ENCODE peak calls at places on chromosome 20, in four cellular contexts. P is hepatocyte, U is endothelial cell of umbilical vein, V is HepG2. S is an unnamed sample.

GRCh38 chr20:2210646-2211556 is 84.9 kb upstream of the TGM3 start:
- DNase-seq in P (peak; percentile 19), V (no peak), U (peak; percentile 52), S (no peak)

GRCh38 chr20:45019027-45019763 is 52.9 kb downstream of the STK4 start:
- DNase-seq in V (no peak), P (no peak), U (no peak), S (no peak)

GRCh38 chr20:61932711-61933480 is 132.8 kb downstream of the TAF4 start:
- DNase-seq in U (no peak), V (no peak), P (no peak), S (no peak)

GRCh38 chr20:15491564-15491963 is 1081.7 kb downstream of the KIF16B start:
- DNase-seq in V (no peak), P (peak; percentile 12), U (peak; percentile 7), S (no peak)

GRCh38 chr20:39038047-39038446 is 75.9 kb downstream of the DHX35 start:
- DNase-seq in U (no peak), V (no peak), P (no peak), S (no peak)

GRCh38 chr20:32481311-32482103 is 103.6 kb downstream of the NOL4L start:
- DNase-seq in V (no peak), P (peak; percentile 54), U (peak; percentile 32), S (no peak)

GRCh38 chr20:40970218-40970617 is 58.4 kb upstream of the TOP1 start:
- DNase-seq in P (no peak), U (no peak), V (no peak), S (no peak)

GRCh38 chr20:46257887-46258286 is 50.4 kb downstream of the CDH22 start:
- DNase-seq in U (no peak), P (no peak), V (no peak), S (no peak)

GRCh38 chr20:11902264-11902663 is 15.4 kb upstream of the BTBD3 start:
- DNase-seq in U (peak; percentile 8), P (no peak), V (no peak), S (peak; percentile 75)

GRCh38 chr20:31894980-31895675 is 24.7 kb downstream of the TTLL9 start:
- DNase-seq in U (peak; percentile 58), P (peak; percentile 60), V (peak; percentile 73), S (no peak)

GRCh38 chr20:41045680-41046079 is 17.1 kb downstream of the TOP1 start:
- DNase-seq in U (no peak), V (no peak), P (no peak), S (no peak)

GRCh38 chr20:24465168-24465567 is 4.3 kb upstream of the SYNDIG1 start:
- DNase-seq in V (no peak), U (no peak), P (no peak), S (no peak)

GRCh38 chr20:2693996-2694471 is 1.5 kb downstream of the EBF4 start:
- DNase-seq in V (no peak), U (peak; percentile 19), P (no peak), S (no peak)

GRCh38 chr20:63495771-63496403 is 3.0 kb downstream of the EEF1A2 start:
- DNase-seq in P (peak; percentile 84), U (peak; percentile 44), V (peak; percentile 49), S (no peak)

GRCh38 chr20:58458342-58459057 is 56.7 kb downstream of the APCDD1L start:
- DNase-seq in V (no peak), P (no peak), U (peak; percentile 66), S (no peak)

GRCh38 chr20:3661060-3661820 is 2.0 kb downstream of the GFRA4 start:
- DNase-seq in U (no peak), P (no peak), V (no peak), S (no peak)

GRCh38 chr20:32316667-32317066 is 39.2 kb downstream of the KIF3B start:
- DNase-seq in V (no peak), U (no peak), P (no peak), S (no peak)

GRCh38 chr20:32737371-32738223 is 5.7 kb downstream of the COMMD7 start:
- DNase-seq in U (peak; percentile 67), V (no peak), P (no peak), S (peak; percentile 76)

GRCh38 chr20:7926767-7927166 is 13.5 kb downstream of the HAO1 start:
- DNase-seq in U (peak; percentile 75), P (peak; percentile 38), V (peak; percentile 23), S (peak; percentile 43)

GRCh38 chr20:47389867-47390347 is 33.4 kb upstream of the ZMYND8 start:
- DNase-seq in V (no peak), U (peak; percentile 44), P (no peak), S (no peak)

GRCh38 chr20:43915209-43916072 is 789 bp downstream of the TOX2 start:
- DNase-seq in P (peak; percentile 26), U (peak; percentile 32), V (no peak), S (no peak)

DNA sequence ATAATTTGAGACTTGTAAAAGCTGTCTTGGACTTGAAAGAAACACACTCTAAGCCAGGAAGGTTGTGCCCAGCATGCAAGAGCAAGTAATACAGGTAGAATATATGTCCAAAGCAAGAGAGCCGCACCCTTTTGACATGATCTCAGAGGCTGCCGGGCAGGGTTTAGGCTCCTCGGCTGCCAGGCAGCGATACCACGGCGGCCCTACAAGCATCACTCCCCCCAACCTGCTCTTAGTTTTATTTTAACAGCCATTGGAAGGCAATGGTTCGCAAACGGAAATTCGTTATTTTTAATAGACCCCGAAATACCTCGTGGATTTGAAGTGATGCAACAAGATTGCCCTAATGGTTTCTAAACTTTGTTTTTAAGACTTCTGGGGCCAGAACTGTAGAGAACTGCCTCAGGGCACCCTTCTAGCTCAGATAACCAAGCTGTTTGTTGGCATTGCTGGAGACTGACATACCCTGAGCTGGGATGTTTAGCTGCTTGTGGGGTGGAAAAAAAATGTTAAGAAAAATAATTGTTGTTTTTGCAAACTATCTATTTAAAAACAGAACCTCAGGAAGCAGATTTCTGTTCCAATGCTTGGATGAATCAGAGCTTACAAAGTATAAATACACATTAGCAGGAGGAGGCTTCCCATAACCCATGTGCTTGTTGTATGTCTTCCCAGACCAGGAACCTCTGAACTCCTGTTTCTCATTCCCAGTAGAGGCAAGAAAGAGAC is 39.0 kb downstream of the JAG1 start:
- DNase-seq in V (no peak), U (peak; percentile 79), P (no peak), S (peak; percentile 64)
- H3K4me3 ChIP-seq in V (no peak overlapping the region), U (no peak overlapping the region), P (no peak overlapping the region), S (no peak overlapping the region)

GRCh38 chr20:539236-539635 is 4.4 kb downstream of the CSNK2A1 start:
- DNase-seq in V (no peak), P (no peak), U (no peak), S (no peak)

GRCh38 chr20:537983-538382 is 5.6 kb downstream of the CSNK2A1 start:
- DNase-seq in P (no peak), V (no peak), U (no peak), S (no peak)

GRCh38 chr20:535958-536357 is 7.6 kb downstream of the CSNK2A1 start:
- DNase-seq in P (peak; percentile 45), V (no peak), U (peak; percentile 80), S (no peak)

GRCh38 chr20:539848-540247 is 3.7 kb downstream of the CSNK2A1 start:
- DNase-seq in U (peak; percentile 73), P (peak; percentile 79), V (peak; percentile 51), S (no peak)

GRCh38 chr20:536426-537012 is 7.1 kb downstream of the CSNK2A1 start:
- DNase-seq in P (no peak), V (no peak), U (no peak), S (no peak)
- TF ChIP-seq CTCF in P (no peak), V (no peak), U (no peak), S (no peak)

GRCh38 chr20:49091104-49091503 is 45.0 kb downstream of the CSE1L start:
- DNase-seq in U (no peak), V (no peak), P (no peak), S (no peak)
- H3K4me3 ChIP-seq in U (no peak overlapping the region), V (no peak overlapping the region), P (no peak overlapping the region), S (no peak overlapping the region)

GRCh38 chr20:35615667-35616464 is at the start of gene SPAG4:
- DNase-seq in P (peak; percentile 99), U (no peak), V (no peak), S (peak; percentile 98)
- TF ChIP-seq CTCF in P (no peak), U (no peak), V (peak; percentile 10), S (no peak)

GRCh38 chr20:19815553-19815991 is 57.5 kb downstream of the RIN2 start:
- DNase-seq in U (peak; percentile 98), P (peak; percentile 48), V (peak; percentile 70), S (peak; percentile 97)

GRCh38 chr20:19819149-19819548 is 61.1 kb downstream of the RIN2 start:
- DNase-seq in V (peak; percentile 32), P (no peak), U (no peak), S (no peak)

GRCh38 chr20:19814241-19814640 is 56.2 kb downstream of the RIN2 start:
- DNase-seq in V (no peak), U (no peak), P (no peak), S (no peak)

GRCh38 chr20:19816386-19816785 is 58.3 kb downstream of the RIN2 start:
- DNase-seq in V (no peak), U (no peak), P (no peak), S (no peak)

GRCh38 chr20:19817017-19817416 is 59.0 kb downstream of the RIN2 start:
- DNase-seq in U (peak; percentile 99), P (no peak), V (peak; percentile 57), S (peak; percentile 52)
- H3K4me3 ChIP-seq in U (no peak overlapping the region), P (no peak overlapping the region), V (no peak overlapping the region), S (no peak overlapping the region)